ENCODE peak calls at places on chromosome 2, in four cellular contexts. J, V, I and O are unnamed samples.

GRCh38 chr2:120894936-120895335 is 159.3 kb downstream of the GLI2 start:
- DNase-seq in I (no peak), V (no peak), J (no peak), O (no peak)

GRCh38 chr2:85058619-85058941 is 74.6 kb upstream of the TCF7L1 start:
- DNase-seq in V (no peak), J (no peak), I (no peak), O (no peak)

GRCh38 chr2:170335351-170335750 is 157.4 kb downstream of the MYO3B start:
- DNase-seq in J (no peak), V (no peak), I (no peak), O (no peak)

GRCh38 chr2:63942788-63943187 is 76.4 kb downstream of the VPS54 start:
- DNase-seq in I (no peak), V (no peak), J (no peak), O (no peak)

GRCh38 chr2:46116616-46117015 is 180.6 kb upstream of the EPAS1 start:
- DNase-seq in J (peak; percentile 52), V (no peak), I (no peak), O (no peak)

GRCh38 chr2:20065885-20066602 is 14.6 kb upstream of the LAPTM4A start:
- DNase-seq in J (peak; percentile 79), V (no peak), I (peak; percentile 64), O (peak; percentile 39)

GRCh38 chr2:150255528-150255927 is 231.9 kb downstream of the RND3 start:
- DNase-seq in I (peak; percentile 89), V (no peak), J (peak; percentile 60), O (peak; percentile 74)

GRCh38 chr2:82675186-82675585 is 1783.9 kb downstream of the SUCLG1 start:
- DNase-seq in V (no peak), J (peak; percentile 2), I (no peak), O (peak; percentile 74)

GRCh38 chr2:136255127-136255526 is 137.2 kb upstream of the CXCR4 start:
- DNase-seq in I (no peak), V (no peak), J (no peak), O (no peak)

GRCh38 chr2:101124684-101125366 is 26.4 kb downstream of the TBC1D8 start:
- DNase-seq in V (no peak), J (peak; percentile 96), I (peak; percentile 99), O (peak; percentile 76)

GRCh38 chr2:185012643-185013042 is 414.3 kb downstream of the ZNF804A start:
- DNase-seq in V (no peak), I (no peak), J (peak; percentile 8), O (peak; percentile 4)

GRCh38 chr2:45554073-45554742 is 56.9 kb downstream of the SRBD1 start:
- DNase-seq in J (peak; percentile 63), I (peak; percentile 32), V (no peak), O (peak; percentile 81)

GRCh38 chr2:228507231-228507824 is 325.8 kb upstream of the SPHKAP start:
- DNase-seq in I (no peak), J (no peak), V (no peak), O (no peak)

GRCh38 chr2:214881647-214882205 is 72.2 kb upstream of the BARD1 start:
- DNase-seq in I (no peak), J (peak; percentile 10), V (no peak), O (peak; percentile 10)

GRCh38 chr2:72497761-72498160 is 328.1 kb downstream of the EXOC6B start:
- DNase-seq in J (no peak), V (no peak), I (peak; percentile 4), O (no peak)

GRCh38 chr2:42138163-42139016 is 30.8 kb upstream of the EML4 start:
- DNase-seq in V (no peak), I (peak; percentile 92), J (peak; percentile 96), O (peak; percentile 96)

GRCh38 chr2:32357545-32358482 is 991 bp downstream of the BIRC6 start:
- DNase-seq in V (peak; percentile 34), I (peak; percentile 14), J (peak; percentile 52), O (peak; percentile 24)

GRCh38 chr2:228720895-228721294 is 539.4 kb upstream of the SPHKAP start:
- DNase-seq in V (no peak), I (no peak), J (no peak), O (no peak)

GRCh38 chr2:180370476-180371205 is 363.5 kb upstream of the CWC22 start:
- DNase-seq in J (no peak), V (no peak), I (no peak), O (no peak)

GRCh38 chr2:168849610-168850009 is 40.6 kb downstream of the SPC25 start:
- DNase-seq in I (no peak), V (no peak), J (peak; percentile 59), O (peak; percentile 16)

GRCh38 chr2:207619764-207620203 is 5.4 kb downstream of the METTL21A start:
- DNase-seq in I (no peak), V (no peak), J (no peak), O (no peak)

GRCh38 chr2:144201126-144201525 is 318.8 kb downstream of the ZEB2 start:
- DNase-seq in J (no peak), I (no peak), V (no peak), O (no peak)

GRCh38 chr2:227643990-227644551 is 22.5 kb upstream of the SCYGR5 start:
- DNase-seq in I (no peak), V (no peak), J (no peak), O (no peak)

GRCh38 chr2:178241852-178242551 is 47.7 kb downstream of the OSBPL6 start:
- DNase-seq in I (peak; percentile 83), V (no peak), J (peak; percentile 92), O (peak; percentile 82)

GRCh38 chr2:103139628-103140268 is 377.9 kb downstream of the TMEM182 start:
- DNase-seq in I (no peak), J (no peak), V (no peak), O (no peak)

GRCh38 chr2:43758738-43759137 is 15.1 kb upstream of the DYNC2LI1 start:
- DNase-seq in I (peak; percentile 18), V (no peak), J (peak; percentile 87), O (no peak)

GRCh38 chr2:237091779-237092436 is 6.2 kb downstream of the COPS8 start:
- DNase-seq in I (peak; percentile 72), V (no peak), J (peak; percentile 90), O (peak; percentile 27)

GRCh38 chr2:27356056-27356381 is 545 bp downstream of the GTF3C2 start:
- DNase-seq in I (no peak), V (no peak), J (peak; percentile 64), O (peak; percentile 49)

GRCh38 chr2:144645055-144645778 is 125.3 kb upstream of the ZEB2 start:
- DNase-seq in V (no peak), J (peak; percentile 41), I (peak; percentile 64), O (peak; percentile 16)

GRCh38 chr2:234422242-234422641 is 74.6 kb downstream of the ARL4C start:
- DNase-seq in I (peak; percentile 82), V (no peak), J (peak; percentile 94), O (peak; percentile 91)

GRCh38 chr2:200742426-200742825 is 69.3 kb upstream of the BZW1 start:
- DNase-seq in I (peak; percentile 49), J (peak; percentile 66), V (no peak), O (no peak)

GRCh38 chr2:213451542-213452256 is 167.4 kb downstream of the SPAG16 start:
- DNase-seq in I (no peak), V (no peak), J (no peak), O (no peak)

GRCh38 chr2:71934595-71935263 is 212.9 kb downstream of the CYP26B1 start:
- DNase-seq in J (peak; percentile 75), I (no peak), V (no peak), O (peak; percentile 51)

GRCh38 chr2:152506843-152507242 is 171.9 kb downstream of the FMNL2 start:
- DNase-seq in J (peak; percentile 90), I (no peak), V (no peak), O (peak; percentile 88)

DNA sequence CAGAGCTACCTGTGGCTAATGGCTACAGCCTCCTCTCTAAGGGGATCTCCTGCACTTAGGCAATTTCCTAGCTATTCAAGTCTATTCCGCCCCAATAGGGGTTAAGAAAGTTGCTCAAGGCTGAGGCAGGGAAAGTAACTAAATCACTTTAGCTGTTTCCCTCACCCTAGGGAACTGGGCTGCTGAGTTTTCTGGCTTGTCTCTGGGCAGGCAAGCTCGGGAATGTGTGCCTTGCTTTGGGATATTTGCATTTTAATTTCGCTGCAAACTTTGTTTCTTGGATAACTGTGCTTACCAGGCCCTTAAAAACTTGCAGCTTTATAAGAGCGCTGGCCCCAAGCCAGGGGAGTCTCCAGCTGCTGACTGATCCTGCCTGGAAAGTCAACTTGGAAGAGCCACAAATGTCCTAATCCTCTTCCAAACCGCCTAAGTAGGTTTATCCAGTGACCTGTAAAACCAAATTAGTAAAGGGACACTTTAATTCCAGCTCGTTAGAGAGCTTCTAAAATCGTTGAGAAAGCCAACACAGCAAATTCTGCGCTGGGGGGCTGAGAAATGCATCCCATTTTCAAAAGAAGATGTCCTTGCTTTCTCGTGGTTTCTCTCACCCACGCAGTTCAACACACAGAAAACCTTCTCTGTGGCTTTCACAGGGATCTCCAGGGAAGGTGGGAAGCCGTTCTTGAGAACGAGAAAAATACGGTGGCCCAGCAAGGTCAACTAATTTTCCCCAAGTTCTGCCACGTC is 59.5 kb upstream of the SP3 start:
- DNase-seq in V (peak; percentile 29), I (peak; percentile 87), J (peak; percentile 81), O (peak; percentile 53)
- H3K4me3 ChIP-seq in V (no peak overlapping the region), I (peak overlapping the region; percentile 16), J (peak overlapping the region; percentile 5), O (no peak overlapping the region)

GRCh38 chr2:238973038-238973772 is 125.3 kb downstream of the TWIST2 start:
- DNase-seq in J (no peak), I (peak; percentile 49), V (no peak), O (no peak)
- H3K4me3 ChIP-seq in J (no peak overlapping the region), I (no peak overlapping the region), V (no peak overlapping the region), O (no peak overlapping the region)

GRCh38 chr2:161625314-161625919 is 1.2 kb downstream of the SLC4A10 start:
- DNase-seq in V (no peak), I (no peak), J (no peak), O (no peak)

GRCh38 chr2:161631855-161632391 is 7.7 kb downstream of the SLC4A10 start:
- DNase-seq in J (no peak), I (no peak), V (no peak), O (no peak)

GRCh38 chr2:161625996-161626395 is 1.8 kb downstream of the SLC4A10 start:
- DNase-seq in I (no peak), V (no peak), J (no peak), O (no peak)
- H3K4me3 ChIP-seq in I (no peak overlapping the region), V (no peak overlapping the region), J (no peak overlapping the region), O (no peak overlapping the region)

DNA sequence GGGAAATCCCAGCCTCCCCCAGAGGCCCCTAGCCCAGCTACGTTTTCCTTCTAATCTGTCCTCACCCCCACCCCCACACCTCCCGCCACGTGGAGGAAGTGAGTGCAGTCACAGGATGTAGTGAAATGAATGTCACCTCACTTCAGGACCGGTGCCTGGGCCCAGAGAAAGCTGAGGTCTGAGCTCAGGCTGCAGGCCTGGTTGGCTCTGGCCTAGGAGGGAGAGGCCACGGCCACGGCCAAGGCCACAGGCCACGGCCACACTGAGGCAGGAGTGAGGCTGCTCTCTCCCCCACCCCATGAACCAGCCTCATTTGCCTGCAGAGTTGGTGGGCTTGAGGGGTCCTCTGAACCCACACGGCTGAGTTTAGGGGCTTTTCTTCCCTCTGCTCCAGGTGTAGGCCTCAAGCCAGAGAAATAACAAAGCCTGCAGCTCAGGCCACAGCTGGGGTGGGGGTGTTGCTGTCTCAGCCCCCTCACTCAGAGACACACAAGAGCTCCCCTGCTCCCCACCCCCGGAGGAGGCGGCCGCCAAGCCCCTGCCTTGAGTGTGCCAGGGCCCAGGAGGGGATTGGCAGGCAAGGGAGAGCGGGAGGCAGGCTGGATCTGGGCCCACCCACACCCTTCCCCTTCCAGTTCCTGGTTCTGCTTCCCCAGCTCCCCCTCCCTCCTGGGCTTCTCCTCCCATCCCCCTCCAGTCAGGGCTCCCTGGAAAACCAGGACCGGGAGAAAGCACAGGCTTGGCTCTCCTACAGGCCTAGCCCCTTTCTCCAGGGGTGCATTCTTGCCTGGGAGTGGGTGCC is 27.0 kb downstream of the DNMT3A start:
- DNase-seq in I (no peak), J (no peak), V (peak; percentile 78), O (no peak)
- H3K4me3 ChIP-seq in I (no peak overlapping the region), J (no peak overlapping the region), V (no peak overlapping the region), O (no peak overlapping the region)